ENCODE peak calls at places on chromosomes 13 and 19, in four cellular contexts. Q is kidney, W is fibroblast of lung, T is mammary epithelial cell. M is an unnamed sample.

GRCh38 chr13:70784590-70784989 is 676.3 kb upstream of the KLHL1 start:
- DNase-seq in Q (no peak), W (no peak), T (no peak), M (no peak)

GRCh38 chr13:90414691-90415596 is 932.5 kb upstream of the MIR17HG start:
- DNase-seq in Q (no peak), W (peak; percentile 63), T (peak; percentile 67), M (peak; percentile 66)

GRCh38 chr19:9165256-9165655 is 13.5 kb upstream of the OR7D2 start:
- DNase-seq in Q (no peak), W (no peak), T (no peak), M (no peak)

GRCh38 chr19:38658462-38659306 is 11.2 kb downstream of the ACTN4 start:
- DNase-seq in Q (no peak), W (peak; percentile 100), T (peak; percentile 99), M (peak; percentile 98)

GRCh38 chr13:40878321-40878720 is 88.9 kb downstream of the SLC25A15 start:
- DNase-seq in Q (no peak), W (no peak), T (peak; percentile 40), M (no peak)

GRCh38 chr19:50003810-50004419 is 21.3 kb downstream of the VRK3 start:
- DNase-seq in Q (no peak), W (peak; percentile 95), T (peak; percentile 92), M (peak; percentile 66)

GRCh38 chr13:24923305-24923640 is 159.3 kb downstream of the RNF17 start:
- DNase-seq in Q (no peak), W (peak; percentile 85), T (no peak), M (no peak)

GRCh38 chr19:38729653-38730469 is 14.4 kb downstream of the CAPN12 start:
- DNase-seq in Q (peak; percentile 87), W (peak; percentile 55), T (peak; percentile 43), M (peak; percentile 57)

GRCh38 chr13:80755925-80756324 is 415.0 kb upstream of the SPRY2 start:
- DNase-seq in Q (no peak), W (peak; percentile 58), T (no peak), M (no peak)

GRCh38 chr13:112756967-112757758 is 67.3 kb downstream of the ATP11A start:
- DNase-seq in Q (peak; percentile 18), W (no peak), T (no peak), M (no peak)

GRCh38 chr13:52027832-52028231 is 3.3 kb downstream of the UTP14C start:
- DNase-seq in Q (no peak), W (no peak), T (no peak), M (no peak)

GRCh38 chr13:65855276-65855675 is 1374.9 kb downstream of the PCDH9 start:
- DNase-seq in Q (no peak), W (peak; percentile 54), T (no peak), M (no peak)

GRCh38 chr13:45695198-45695730 is 6.9 kb upstream of the CBY2 start:
- DNase-seq in Q (no peak), W (no peak), T (no peak), M (no peak)

GRCh38 chr13:25037057-25037813 is 58.7 kb upstream of the PABPC3 start:
- DNase-seq in Q (no peak), W (peak; percentile 73), T (peak; percentile 44), M (peak; percentile 46)

GRCh38 chr13:24284876-24285275 is 24.5 kb upstream of the C1QTNF9 start:
- DNase-seq in Q (no peak), W (no peak), T (no peak), M (no peak)

GRCh38 chr19:53898680-53899341 is 10.3 kb upstream of the CACNG7 start:
- DNase-seq in Q (peak; percentile 66), W (no peak), T (no peak), M (no peak)

GRCh38 chr13:29402168-29402621 is 193.3 kb downstream of the SLC7A1 start:
- DNase-seq in Q (no peak), W (peak; percentile 1), T (peak; percentile 17), M (no peak)

GRCh38 chr19:10402441-10403038 is 802 bp downstream of the CDC37 start:
- DNase-seq in Q (no peak), W (peak; percentile 52), T (no peak), M (peak; percentile 65)

GRCh38 chr19:31574251-31574973 is 225.2 kb upstream of the TSHZ3 start:
- DNase-seq in Q (no peak), W (no peak), T (no peak), M (no peak)

GRCh38 chr13:46172531-46172991 is 9.4 kb downstream of the LCP1 start:
- DNase-seq in Q (no peak), W (no peak), T (no peak), M (no peak)

GRCh38 chr13:29418026-29418425 is 177.5 kb downstream of the SLC7A1 start:
- DNase-seq in Q (no peak), W (no peak), T (no peak), M (no peak)

GRCh38 chr13:77168232-77168631 is 141.3 kb upstream of the FBXL3 start:
- DNase-seq in Q (no peak), W (no peak), T (peak; percentile 72), M (no peak)

GRCh38 chr19:16496613-16496983 is 404 bp downstream of the C19orf44 start:
- DNase-seq in Q (no peak), W (peak; percentile 40), T (peak; percentile 50), M (no peak)

GRCh38 chr19:18436651-18437478 is 1.1 kb downstream of the ISYNA1 start:
- DNase-seq in Q (peak; percentile 94), W (peak; percentile 84), T (no peak), M (peak; percentile 86)

GRCh38 chr13:40996433-40997095 is 22.6 kb downstream of the ELF1 start:
- DNase-seq in Q (no peak), W (no peak), T (no peak), M (no peak)

GRCh38 chr13:112930192-112930591 is 38.8 kb upstream of the MCF2L start:
- DNase-seq in Q (no peak), W (no peak), T (no peak), M (no peak)

GRCh38 chr19:45547965-45548609 is 36.5 kb downstream of the OPA3 start:
- DNase-seq in Q (peak; percentile 79), W (peak; percentile 41), T (peak; percentile 94), M (no peak)

GRCh38 chr13:86848716-86849115 is 822.5 kb upstream of the SLITRK5 start:
- DNase-seq in Q (no peak), W (no peak), T (no peak), M (no peak)

GRCh38 chr19:50252111-50252886 is 48.9 kb downstream of the MYH14 start:
- DNase-seq in Q (no peak), W (peak; percentile 9), T (no peak), M (peak; percentile 25)

GRCh38 chr13:37621811-37622361 is 23.3 kb upstream of the POSTN start:
- DNase-seq in Q (no peak), W (peak; percentile 98), T (no peak), M (no peak)

GRCh38 chr19:1073956-1074511 is 7.1 kb downstream of the ARHGAP45 start:
- DNase-seq in Q (no peak), W (no peak), T (no peak), M (no peak)

GRCh38 chr19:1076951-1077350 is 10.0 kb downstream of the ARHGAP45 start:
- DNase-seq in Q (peak; percentile 90), W (no peak), T (peak; percentile 77), M (no peak)

GRCh38 chr19:1074512-1075283 is 7.7 kb downstream of the ARHGAP45 start:
- DNase-seq in Q (peak; percentile 96), W (no peak), T (peak; percentile 51), M (no peak)

GRCh38 chr19:1073063-1073955 is 6.3 kb downstream of the ARHGAP45 start:
- DNase-seq in Q (no peak), W (no peak), T (no peak), M (no peak)

DNA sequence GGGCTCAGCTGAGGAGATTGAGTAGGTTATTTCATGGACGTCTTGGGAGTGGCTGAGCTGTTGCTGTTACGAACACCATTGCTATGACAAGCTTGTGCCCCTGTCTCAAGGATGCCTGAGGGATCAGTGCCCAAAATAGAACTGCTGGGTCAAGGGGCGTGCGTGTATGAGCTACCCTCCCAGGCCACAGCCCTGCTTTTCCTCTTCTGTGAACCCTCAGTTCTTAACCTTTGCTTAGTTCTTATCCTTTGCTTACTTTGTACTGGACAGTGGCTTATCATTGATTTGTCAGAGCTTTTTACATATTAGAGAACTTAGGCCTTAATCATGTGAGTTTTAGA is 9.0 kb downstream of the ARHGAP45 start:
- DNase-seq in Q (no peak), W (no peak), T (no peak), M (no peak)
- H3K27ac ChIP-seq in Q (no peak overlapping the region), W (no peak overlapping the region), T (no peak overlapping the region), M (no peak overlapping the region)

GRCh38 chr13:33261426-33262068 is 24.0 kb downstream of the STARD13 start:
- DNase-seq in Q (peak; percentile 68), W (peak; percentile 61), T (no peak), M (no peak)

GRCh38 chr13:33259296-33259695 is 26.3 kb downstream of the STARD13 start:
- DNase-seq in Q (no peak), W (no peak), T (no peak), M (no peak)

GRCh38 chr13:33262069-33262487 is 23.5 kb downstream of the STARD13 start:
- DNase-seq in Q (peak; percentile 64), W (no peak), T (peak; percentile 91), M (peak; percentile 22)

GRCh38 chr13:33258437-33259193 is 26.9 kb downstream of the STARD13 start:
- DNase-seq in Q (no peak), W (peak; percentile 83), T (no peak), M (no peak)

DNA sequence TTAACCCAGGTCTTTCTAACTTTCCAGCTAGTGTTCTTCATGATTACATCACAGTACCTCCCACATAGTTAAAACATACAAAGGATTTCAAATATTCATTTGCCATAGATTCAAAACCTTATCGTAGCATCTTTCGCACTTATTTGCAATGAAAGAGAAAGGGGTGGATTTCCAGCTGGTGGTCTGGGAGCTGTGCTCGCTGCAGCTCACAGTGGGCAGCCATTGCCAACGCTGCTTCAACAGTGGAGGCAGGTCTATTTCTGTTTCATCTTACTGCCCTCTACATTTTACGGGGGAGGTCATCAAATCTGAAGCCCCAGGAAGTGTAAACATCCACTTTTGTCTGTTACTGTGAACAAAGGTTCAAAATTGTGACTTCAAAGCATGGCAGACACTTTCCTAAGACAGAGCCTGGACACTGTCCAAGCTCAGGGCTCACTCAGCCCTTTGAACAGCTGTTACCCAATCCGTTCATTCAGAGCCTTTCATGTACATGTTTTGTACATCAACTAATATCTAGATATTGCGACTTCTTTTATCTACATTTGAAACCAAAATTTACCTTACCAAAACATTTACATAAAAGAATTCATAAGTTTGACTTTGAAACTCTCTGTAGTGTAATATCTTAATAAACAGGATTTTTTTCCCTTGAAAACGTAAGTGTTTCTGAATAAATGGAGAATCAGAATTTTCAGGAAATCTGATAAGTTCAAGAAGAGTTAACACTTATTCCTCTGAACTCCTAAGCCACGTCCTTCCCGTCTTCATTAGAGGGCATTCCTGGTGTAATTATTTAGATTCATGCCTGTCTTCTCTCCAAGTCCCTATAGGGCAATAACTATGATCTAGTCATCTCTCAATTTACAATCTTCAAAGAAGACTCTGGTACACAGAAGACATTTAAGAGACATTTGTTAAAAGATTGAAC is 25.1 kb downstream of the STARD13 start:
- DNase-seq in Q (no peak), W (peak; percentile 76), T (no peak), M (no peak)
- H3K9ac ChIP-seq in Q (no peak overlapping the region), W (no peak overlapping the region), T (no peak overlapping the region), M (no peak overlapping the region)

DNA sequence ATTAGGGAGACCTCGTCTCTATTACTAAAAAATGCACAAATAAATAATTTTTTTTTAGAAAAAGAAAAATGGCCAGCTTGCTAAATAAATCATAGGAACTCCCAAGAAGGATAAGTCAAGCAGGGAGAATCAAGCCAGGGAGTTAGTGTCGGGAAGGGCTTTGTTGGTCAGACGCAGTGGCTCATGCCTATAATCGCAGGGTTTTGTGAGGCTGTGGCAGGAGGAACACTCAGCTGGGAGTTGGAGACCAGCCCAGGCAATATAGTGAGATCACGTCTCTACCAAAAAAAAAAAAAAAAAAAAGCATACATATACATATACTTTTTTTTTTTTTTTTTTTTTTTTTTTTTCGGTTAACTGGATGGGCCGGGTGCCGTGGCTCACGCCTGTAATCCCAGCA is 9.0 kb downstream of the NACC1 start:
- DNase-seq in Q (no peak), W (peak; percentile 47), T (no peak), M (no peak)
- H3K27ac ChIP-seq in Q (no peak overlapping the region), W (no peak overlapping the region), T (no peak overlapping the region), M (no peak overlapping the region)

GRCh38 chr19:15328312-15328711 is 4.0 kb downstream of the BRD4 start:
- DNase-seq in Q (peak; percentile 19), W (no peak), T (no peak), M (no peak)
- H3K9ac ChIP-seq in Q (no peak overlapping the region), W (no peak overlapping the region), T (no peak overlapping the region), M (no peak overlapping the region)

M was measured in endothelial cell of umbilical vein.